ENCODE peak calls at places on chromosome 19, in eight cellular contexts. F is thoracic aorta, C is lower lobe of right lung, U is tibial nerve, H is psoas muscle, W is transverse colon, X is cardiac muscle cell, B is upper lobe of right lung. Q is an unnamed sample. For H3K36me3, the result is how much of the 10 kb centered on the place peaks cover.

GRCh38 chr19:45507864-45508680 is 793 bp downstream of the VASP start:
- DNase-seq in F (no peak), C (no peak), U (no peak), H (peak), W (peak), X (no peak), B (peak), Q (no peak)

GRCh38 chr19:40341601-40342482 is 6.4 kb downstream of the C19orf47 start:
- DNase-seq in F (peak), C (peak), U (no peak), H (peak), W (no peak), X (no peak), B (peak), Q (no peak)

GRCh38 chr19:43574424-43575155 is 737 bp downstream of the XRCC1 start:
- DNase-seq in F (no peak), C (peak), U (no peak), H (no peak), W (no peak), X (peak), B (no peak), Q (no peak)

GRCh38 chr19:11507370-11508078 is 1.9 kb upstream of the ZNF653 start:
- DNase-seq in F (no peak), C (no peak), U (no peak), H (no peak), W (no peak), X (no peak), B (no peak), Q (no peak)

GRCh38 chr19:3459322-3459881 is 20.9 kb downstream of the SMIM24 start:
- DNase-seq in F (peak), C (peak), U (peak), H (peak), W (peak), X (peak), B (peak), Q (peak)

GRCh38 chr19:10551698-10552301 is 8.1 kb downstream of the ATG4D start:
- DNase-seq in F (no peak), C (no peak), U (no peak), H (no peak), W (peak), X (peak), B (no peak), Q (no peak)

GRCh38 chr19:12939908-12940533 is 1.6 kb downstream of the CALR start:
- DNase-seq in F (no peak), C (no peak), U (no peak), H (no peak), W (no peak), X (no peak), B (no peak), Q (no peak)

GRCh38 chr19:13579388-13580060 is 73.2 kb upstream of the CACNA1A start:
- DNase-seq in F (no peak), C (no peak), U (no peak), H (no peak), W (no peak), X (peak), B (no peak), Q (peak)

GRCh38 chr19:17243854-17244617 is 1.7 kb downstream of the NR2F6 start:
- DNase-seq in F (no peak), C (peak), U (peak), H (peak), W (peak), X (peak), B (peak), Q (no peak)

GRCh38 chr19:2474232-2475017 is 1.5 kb upstream of the GADD45B start:
- DNase-seq in F (peak), C (peak), U (peak), H (peak), W (peak), X (peak), B (peak), Q (no peak)

GRCh38 chr19:35223856-35224505 is 4.6 kb downstream of the FAM187B start:
- DNase-seq in F (no peak), C (no peak), U (no peak), H (no peak), W (no peak), X (no peak), B (peak), Q (peak)

GRCh38 chr19:52494518-52494917 is 33.0 kb upstream of the ZNF808 start:
- DNase-seq in F (no peak), C (no peak), U (no peak), H (no peak), W (no peak), X (no peak), B (no peak), Q (no peak)

GRCh38 chr19:22625266-22626035 is 8.7 kb upstream of the ZNF492 start:
- DNase-seq in F (no peak), C (no peak), U (no peak), H (no peak), W (no peak), X (no peak), B (peak), Q (no peak)

DNA sequence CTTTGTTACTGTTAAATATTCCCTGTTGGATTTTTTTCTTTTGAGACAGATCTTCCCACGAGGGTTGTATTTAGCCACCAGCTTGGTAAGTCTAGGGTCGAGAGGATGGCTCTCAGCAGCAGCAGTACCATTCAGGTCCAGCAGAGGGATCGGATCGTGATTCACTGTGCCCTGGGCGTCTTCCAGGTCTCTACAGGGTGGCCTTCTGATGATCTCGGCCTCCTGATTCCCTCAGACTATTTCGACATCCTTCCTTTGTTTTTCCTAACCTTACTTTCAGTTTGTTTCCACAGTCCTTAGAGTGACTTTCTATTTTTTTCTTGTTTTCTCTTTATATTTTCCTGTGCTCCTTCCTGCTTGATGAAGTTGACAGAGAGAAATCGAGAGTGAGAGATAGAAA is 1436.9 kb downstream of the UQCRFS1 start:
- DNase-seq in F (no peak), C (no peak), U (no peak), H (no peak), W (no peak), X (peak), B (no peak), Q (no peak)
- TF ChIP-seq CTCF in F (no peak), C (no peak), U (no peak), H (peak), W (no peak), X (peak), B (no peak), Q (peak)

GRCh38 chr19:6090634-6091033 is 19.7 kb downstream of the RFX2 start:
- DNase-seq in F (no peak), C (no peak), U (no peak), H (no peak), W (no peak), X (no peak), B (no peak), Q (no peak)

GRCh38 chr19:6087074-6087506 is 23.2 kb downstream of the RFX2 start:
- DNase-seq in F (no peak), C (no peak), U (no peak), H (no peak), W (peak), X (no peak), B (peak), Q (no peak)

GRCh38 chr19:6086081-6086858 is 24.0 kb downstream of the RFX2 start:
- DNase-seq in F (no peak), C (no peak), U (no peak), H (no peak), W (no peak), X (peak), B (no peak), Q (no peak)

GRCh38 chr19:6088677-6089063 is 21.6 kb downstream of the RFX2 start:
- DNase-seq in F (no peak), C (no peak), U (no peak), H (no peak), W (no peak), X (peak), B (no peak), Q (no peak)

GRCh38 chr19:6084821-6085220 is 25.5 kb downstream of the RFX2 start:
- DNase-seq in F (no peak), C (no peak), U (no peak), H (no peak), W (no peak), X (no peak), B (no peak), Q (no peak)
- H3K4me3 ChIP-seq in F (no peak), C (no peak), U (no peak), H (no peak), W (no peak), X (no peak), B (no peak), Q (no peak)

GRCh38 chr19:19224150-19224851 is 12.5 kb downstream of the NCAN start:
- DNase-seq in F (no peak), C (no peak), U (no peak), H (no peak), W (no peak), X (no peak), B (no peak), Q (no peak)
- H3K36me3 ChIP-seq in F (under half), C (under half), U (under half), H (under half), W (under half), X (under half), B (under half), Q (under half)

GRCh38 chr19:38719761-38720558 is 24.3 kb downstream of the CAPN12 start:
- DNase-seq in F (no peak), C (no peak), U (no peak), H (no peak), W (no peak), X (no peak), B (no peak), Q (no peak)

GRCh38 chr19:38717051-38717450 is 27.2 kb downstream of the CAPN12 start:
- DNase-seq in F (no peak), C (no peak), U (no peak), H (no peak), W (no peak), X (no peak), B (no peak), Q (no peak)

GRCh38 chr19:38717855-38718254 is 26.4 kb downstream of the CAPN12 start:
- DNase-seq in F (no peak), C (no peak), U (no peak), H (no peak), W (no peak), X (no peak), B (no peak), Q (no peak)

GRCh38 chr19:38720559-38721236 is 23.6 kb downstream of the CAPN12 start:
- DNase-seq in F (no peak), C (no peak), U (no peak), H (no peak), W (no peak), X (no peak), B (no peak), Q (no peak)

GRCh38 chr19:38718747-38719543 is 25.3 kb downstream of the CAPN12 start:
- DNase-seq in F (no peak), C (peak), U (no peak), H (peak), W (no peak), X (peak), B (peak), Q (no peak)
- TF ChIP-seq CTCF in F (peak), C (peak), U (peak), H (peak), W (no peak), X (peak), B (peak), Q (peak)

DNA sequence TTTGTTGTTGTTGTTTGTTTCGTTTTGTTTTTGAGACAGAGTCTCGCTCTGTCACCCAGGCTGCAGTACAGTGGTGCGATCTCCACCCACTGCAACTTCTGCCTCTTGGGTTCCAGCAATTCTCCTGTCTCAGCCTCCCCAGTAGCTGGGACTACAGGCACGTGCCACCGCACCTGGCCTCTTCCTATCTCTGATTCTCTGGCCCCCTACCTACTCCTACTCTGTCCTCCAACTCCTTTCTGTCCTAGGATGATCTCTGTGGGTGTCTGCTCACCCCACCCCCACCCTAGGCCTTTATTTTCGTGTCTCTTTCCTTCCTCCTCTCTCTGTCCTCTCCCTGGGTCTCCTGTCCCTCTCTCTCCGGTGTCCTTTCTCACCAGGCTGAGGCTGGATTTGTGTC is 1.2 kb downstream of the PIH1D1 start:
- DNase-seq in F (no peak), C (no peak), U (no peak), H (no peak), W (no peak), X (no peak), B (no peak), Q (no peak)
- H3K4me3 ChIP-seq in F (peak), C (peak), U (no peak), H (peak), W (no peak), X (peak), B (peak), Q (peak)